ENCODE peak calls at places on chromosomes 3 and 15, in six cellular contexts. One of them, this sample, is unnamed.

GRCh38 chr3:189276481-189277190 is 104.9 kb downstream of the TPRG1 start:
- DNase-seq in MM.1S: no peak
- DNase-seq in SK-N-SH: no peak
- DNase-seq in neural progenitor cell: no peak
- DNase-seq in PC-3: peak; percentile 78
- DNase-seq in GM23248: peak; percentile 84
- DNase-seq in this sample: no peak

GRCh38 chr3:62843508-62843907 is 31.7 kb downstream of the CADPS start:
- DNase-seq in SK-N-SH: no peak
- DNase-seq in neural progenitor cell: no peak
- DNase-seq in MM.1S: no peak
- DNase-seq in GM23248: no peak
- DNase-seq in PC-3: no peak
- DNase-seq in this sample: no peak

GRCh38 chr15:29792426-29793159 is 29.7 kb downstream of the TJP1 start:
- DNase-seq in SK-N-SH: no peak
- DNase-seq in MM.1S: no peak
- DNase-seq in neural progenitor cell: no peak
- DNase-seq in PC-3: no peak
- DNase-seq in GM23248: no peak
- DNase-seq in this sample: no peak

GRCh38 chr3:52317601-52318000 is 1.5 kb downstream of the DNAH1 start:
- DNase-seq in SK-N-SH: peak; percentile 91
- DNase-seq in neural progenitor cell: peak; percentile 93
- DNase-seq in PC-3: no peak
- DNase-seq in GM23248: peak; percentile 72
- DNase-seq in MM.1S: peak; percentile 20
- DNase-seq in this sample: peak; percentile 94

GRCh38 chr15:43912991-43913927 is 86.5 kb downstream of the WDR76 start:
- DNase-seq in PC-3: peak; percentile 96
- DNase-seq in GM23248: peak; percentile 96
- DNase-seq in MM.1S: no peak
- DNase-seq in SK-N-SH: no peak
- DNase-seq in neural progenitor cell: no peak
- DNase-seq in this sample: no peak

GRCh38 chr3:144053121-144053520 is 81.5 kb downstream of the DIPK2A start:
- DNase-seq in SK-N-SH: no peak
- DNase-seq in PC-3: peak; percentile 91
- DNase-seq in neural progenitor cell: no peak
- DNase-seq in GM23248: peak; percentile 89
- DNase-seq in MM.1S: no peak
- DNase-seq in this sample: no peak

GRCh38 chr15:81029416-81030367 is 29.0 kb downstream of the TLNRD1 start:
- DNase-seq in SK-N-SH: no peak
- DNase-seq in neural progenitor cell: no peak
- DNase-seq in MM.1S: no peak
- DNase-seq in PC-3: peak; percentile 52
- DNase-seq in GM23248: peak; percentile 52
- DNase-seq in this sample: no peak

GRCh38 chr3:160869825-160870224 is 113.8 kb downstream of the PPM1L start:
- DNase-seq in GM23248: no peak
- DNase-seq in SK-N-SH: peak; percentile 20
- DNase-seq in PC-3: peak; percentile 29
- DNase-seq in neural progenitor cell: no peak
- DNase-seq in MM.1S: no peak
- DNase-seq in this sample: no peak

GRCh38 chr3:176974303-176974702 is 223.0 kb downstream of the TBL1XR1 start:
- DNase-seq in GM23248: no peak
- DNase-seq in neural progenitor cell: no peak
- DNase-seq in SK-N-SH: no peak
- DNase-seq in MM.1S: no peak
- DNase-seq in PC-3: peak; percentile 16
- DNase-seq in this sample: no peak

GRCh38 chr3:132283440-132283839 is 33.8 kb upstream of the ACP3 start:
- DNase-seq in GM23248: peak; percentile 28
- DNase-seq in PC-3: no peak
- DNase-seq in neural progenitor cell: no peak
- DNase-seq in SK-N-SH: no peak
- DNase-seq in MM.1S: peak; percentile 15
- DNase-seq in this sample: peak; percentile 34

GRCh38 chr15:40320931-40321371 is 2.5 kb upstream of the INAFM2 start:
- DNase-seq in MM.1S: peak; percentile 84
- DNase-seq in PC-3: peak; percentile 79
- DNase-seq in SK-N-SH: peak; percentile 78
- DNase-seq in neural progenitor cell: peak; percentile 78
- DNase-seq in GM23248: peak; percentile 81
- DNase-seq in this sample: peak; percentile 89

GRCh38 chr15:97959738-97960363 is 652 bp upstream of the ARRDC4 start:
- DNase-seq in GM23248: no peak
- DNase-seq in MM.1S: no peak
- DNase-seq in neural progenitor cell: no peak
- DNase-seq in SK-N-SH: no peak
- DNase-seq in PC-3: no peak
- DNase-seq in this sample: no peak

GRCh38 chr15:77032052-77032646 is 37.2 kb downstream of the PSTPIP1 start:
- DNase-seq in neural progenitor cell: no peak
- DNase-seq in SK-N-SH: peak; percentile 23
- DNase-seq in GM23248: no peak
- DNase-seq in MM.1S: no peak
- DNase-seq in PC-3: no peak
- DNase-seq in this sample: no peak

GRCh38 chr3:9036327-9037112 is 73.2 kb upstream of the RAD18 start:
- DNase-seq in MM.1S: no peak
- DNase-seq in neural progenitor cell: no peak
- DNase-seq in PC-3: no peak
- DNase-seq in SK-N-SH: peak; percentile 54
- DNase-seq in GM23248: peak; percentile 68
- DNase-seq in this sample: no peak

GRCh38 chr15:82571722-82572222 is 31.5 kb upstream of the RPS17 start:
- DNase-seq in GM23248: peak; percentile 94
- DNase-seq in MM.1S: no peak
- DNase-seq in neural progenitor cell: peak; percentile 76
- DNase-seq in SK-N-SH: peak; percentile 80
- DNase-seq in PC-3: peak; percentile 56
- DNase-seq in this sample: peak; percentile 78

GRCh38 chr3:52039846-52040245 is 16.5 kb downstream of the DUSP7 start:
- DNase-seq in MM.1S: no peak
- DNase-seq in neural progenitor cell: peak; percentile 78
- DNase-seq in PC-3: no peak
- DNase-seq in SK-N-SH: no peak
- DNase-seq in GM23248: no peak
- DNase-seq in this sample: no peak

GRCh38 chr15:80343610-80344009 is 60.6 kb upstream of the ARNT2 start:
- DNase-seq in PC-3: no peak
- DNase-seq in SK-N-SH: no peak
- DNase-seq in MM.1S: no peak
- DNase-seq in neural progenitor cell: no peak
- DNase-seq in GM23248: no peak
- DNase-seq in this sample: no peak

GRCh38 chr3:4290272-4290893 is 12.8 kb upstream of the SETMAR start:
- DNase-seq in neural progenitor cell: peak; percentile 30
- DNase-seq in SK-N-SH: peak; percentile 32
- DNase-seq in MM.1S: peak; percentile 49
- DNase-seq in GM23248: peak; percentile 48
- DNase-seq in PC-3: peak; percentile 74
- DNase-seq in this sample: peak; percentile 55

GRCh38 chr15:38297623-38298388 is 45.2 kb downstream of the SPRED1 start:
- DNase-seq in MM.1S: no peak
- DNase-seq in GM23248: no peak
- DNase-seq in PC-3: peak; percentile 80
- DNase-seq in neural progenitor cell: no peak
- DNase-seq in SK-N-SH: no peak
- DNase-seq in this sample: no peak

GRCh38 chr3:78154521-78155186 is 1114.8 kb downstream of the ROBO2 start:
- DNase-seq in MM.1S: no peak
- DNase-seq in GM23248: no peak
- DNase-seq in neural progenitor cell: no peak
- DNase-seq in SK-N-SH: no peak
- DNase-seq in PC-3: no peak
- DNase-seq in this sample: no peak

GRCh38 chr3:32399030-32399620 is 7.5 kb downstream of the CMTM7 start:
- DNase-seq in PC-3: peak; percentile 88
- DNase-seq in neural progenitor cell: peak; percentile 74
- DNase-seq in MM.1S: peak; percentile 67
- DNase-seq in GM23248: peak; percentile 72
- DNase-seq in SK-N-SH: peak; percentile 52
- DNase-seq in this sample: peak; percentile 85

GRCh38 chr3:67067251-67067650 is 69.1 kb downstream of the KBTBD8 start:
- DNase-seq in GM23248: no peak
- DNase-seq in neural progenitor cell: no peak
- DNase-seq in SK-N-SH: no peak
- DNase-seq in MM.1S: peak; percentile 13
- DNase-seq in PC-3: no peak
- DNase-seq in this sample: no peak

GRCh38 chr15:78080088-78080460 is 2.6 kb upstream of the TBC1D2B start:
- DNase-seq in GM23248: no peak
- DNase-seq in MM.1S: no peak
- DNase-seq in PC-3: no peak
- DNase-seq in SK-N-SH: no peak
- DNase-seq in neural progenitor cell: no peak
- DNase-seq in this sample: no peak

GRCh38 chr3:125300416-125300815 is 74.7 kb downstream of the ZNF148 start:
- DNase-seq in SK-N-SH: no peak
- DNase-seq in MM.1S: no peak
- DNase-seq in GM23248: peak; percentile 89
- DNase-seq in PC-3: peak; percentile 71
- DNase-seq in neural progenitor cell: no peak
- DNase-seq in this sample: no peak
- TF ChIP-seq EZH2phosphoT487 in SK-N-SH: no peak
- TF ChIP-seq EZH2phosphoT487 in MM.1S: no peak
- TF ChIP-seq EZH2phosphoT487 in GM23248: no peak
- TF ChIP-seq EZH2phosphoT487 in PC-3: no peak
- TF ChIP-seq EZH2phosphoT487 in neural progenitor cell: no peak
- TF ChIP-seq EZH2phosphoT487 in this sample: no peak

GRCh38 chr3:127002195-127003174 is 19.6 kb downstream of the PLXNA1 start:
- DNase-seq in GM23248: peak; percentile 94
- DNase-seq in MM.1S: no peak
- DNase-seq in neural progenitor cell: peak; percentile 94
- DNase-seq in SK-N-SH: peak; percentile 97
- DNase-seq in PC-3: no peak
- DNase-seq in this sample: peak; percentile 95
- TF ChIP-seq EZH2phosphoT487 in GM23248: no peak
- TF ChIP-seq EZH2phosphoT487 in MM.1S: no peak
- TF ChIP-seq EZH2phosphoT487 in neural progenitor cell: no peak
- TF ChIP-seq EZH2phosphoT487 in SK-N-SH: no peak
- TF ChIP-seq EZH2phosphoT487 in PC-3: no peak
- TF ChIP-seq EZH2phosphoT487 in this sample: no peak

DNA sequence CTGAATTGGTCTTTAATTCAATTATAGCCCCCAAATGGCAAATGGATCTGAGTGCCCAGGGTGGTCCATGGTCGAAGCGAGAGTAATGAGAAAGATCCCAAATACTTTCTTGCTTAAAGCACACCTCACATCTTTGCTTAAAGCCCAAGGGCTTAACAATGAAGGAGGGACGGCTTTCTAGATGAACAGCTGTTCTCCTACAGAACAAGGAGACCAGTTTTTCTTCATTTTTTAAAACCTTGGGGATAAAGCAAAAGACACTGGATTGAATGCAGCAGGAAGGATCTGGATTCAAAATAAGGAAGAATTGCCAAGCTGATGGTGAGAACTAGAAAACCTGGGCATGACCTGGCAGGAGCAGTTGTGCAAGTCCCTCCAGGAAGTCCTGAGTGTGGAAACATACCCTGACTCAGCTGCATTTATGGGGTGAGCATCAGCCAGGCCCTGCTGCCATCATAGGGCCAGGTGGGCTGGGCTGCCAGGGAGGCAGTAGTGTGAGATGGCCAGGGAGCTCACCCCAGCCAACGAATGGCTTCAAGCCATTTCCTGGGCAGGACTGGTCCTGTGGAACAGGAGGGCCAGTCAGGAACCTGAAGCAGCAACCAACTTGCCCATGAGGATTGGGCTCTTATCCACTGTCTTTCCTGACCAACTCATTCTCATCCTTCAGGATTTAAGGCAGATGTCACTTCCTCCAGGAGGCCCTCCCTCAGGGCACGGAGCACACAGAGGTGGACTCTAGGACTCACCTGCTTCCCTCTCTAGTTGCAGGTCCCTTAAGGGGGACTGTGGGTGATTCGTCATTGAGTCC is 18.4 kb upstream of the RHCG start:
- DNase-seq in MM.1S: no peak
- DNase-seq in neural progenitor cell: no peak
- DNase-seq in PC-3: peak; percentile 80
- DNase-seq in SK-N-SH: no peak
- DNase-seq in GM23248: peak; percentile 24
- DNase-seq in this sample: no peak
- TF ChIP-seq EZH2phosphoT487 in MM.1S: no peak
- TF ChIP-seq EZH2phosphoT487 in neural progenitor cell: no peak
- TF ChIP-seq EZH2phosphoT487 in PC-3: no peak
- TF ChIP-seq EZH2phosphoT487 in SK-N-SH: no peak
- TF ChIP-seq EZH2phosphoT487 in GM23248: no peak
- TF ChIP-seq EZH2phosphoT487 in this sample: no peak

GRCh38 chr3:90010341-90010740 is 902.9 kb downstream of the EPHA3 start:
- DNase-seq in MM.1S: no peak
- DNase-seq in SK-N-SH: no peak
- DNase-seq in neural progenitor cell: peak; percentile 26
- DNase-seq in GM23248: peak; percentile 57
- DNase-seq in PC-3: peak; percentile 49
- DNase-seq in this sample: peak; percentile 55

GRCh38 chr3:90005448-90005847 is 898.0 kb downstream of the EPHA3 start:
- DNase-seq in GM23248: no peak
- DNase-seq in SK-N-SH: no peak
- DNase-seq in MM.1S: peak; percentile 89
- DNase-seq in PC-3: no peak
- DNase-seq in neural progenitor cell: no peak
- DNase-seq in this sample: no peak

GRCh38 chr3:90011136-90011535 is 903.7 kb downstream of the EPHA3 start:
- DNase-seq in SK-N-SH: no peak
- DNase-seq in neural progenitor cell: no peak
- DNase-seq in MM.1S: no peak
- DNase-seq in PC-3: no peak
- DNase-seq in GM23248: no peak
- DNase-seq in this sample: no peak

GRCh38 chr3:90011596-90011995 is 904.2 kb downstream of the EPHA3 start:
- DNase-seq in GM23248: no peak
- DNase-seq in PC-3: no peak
- DNase-seq in MM.1S: no peak
- DNase-seq in SK-N-SH: no peak
- DNase-seq in neural progenitor cell: no peak
- DNase-seq in this sample: no peak

DNA sequence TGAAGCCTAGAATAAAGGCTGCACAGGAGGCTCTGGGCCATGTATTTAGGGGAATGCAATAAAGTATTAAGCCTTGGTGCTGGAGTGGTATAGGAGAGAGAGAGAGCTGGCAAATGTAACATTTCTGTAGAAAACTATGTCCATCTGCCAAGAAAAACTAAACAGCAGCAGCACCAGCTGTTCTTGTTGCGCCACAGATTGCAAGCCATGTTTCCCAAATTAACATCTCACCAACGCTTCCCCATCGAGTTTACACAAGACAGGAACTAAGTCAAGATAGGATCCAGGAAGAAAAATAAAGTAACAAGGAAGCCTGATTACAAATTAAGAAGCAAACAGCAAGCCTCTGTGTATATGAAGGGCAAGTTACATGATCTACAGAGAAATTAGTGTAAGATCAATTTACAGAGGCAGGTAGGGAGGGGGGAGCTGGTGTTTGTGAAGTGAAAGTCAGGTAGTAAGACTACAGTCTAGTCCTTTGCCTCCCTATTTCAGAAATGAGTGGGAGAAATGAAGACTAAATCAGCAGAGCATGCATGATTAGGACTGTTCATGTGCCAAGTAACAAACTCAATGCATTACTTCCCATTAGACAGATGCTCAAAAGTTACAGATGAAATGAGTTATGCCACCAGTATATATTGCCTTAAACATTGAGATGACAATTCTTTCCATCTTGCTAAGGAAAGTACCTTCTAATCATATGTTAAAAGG is 900.5 kb downstream of the EPHA3 start:
- DNase-seq in MM.1S: no peak
- DNase-seq in SK-N-SH: no peak
- DNase-seq in GM23248: no peak
- DNase-seq in PC-3: no peak
- DNase-seq in neural progenitor cell: no peak
- DNase-seq in this sample: no peak
- TF ChIP-seq EZH2phosphoT487 in MM.1S: no peak
- TF ChIP-seq EZH2phosphoT487 in SK-N-SH: no peak
- TF ChIP-seq EZH2phosphoT487 in GM23248: no peak
- TF ChIP-seq EZH2phosphoT487 in PC-3: no peak
- TF ChIP-seq EZH2phosphoT487 in neural progenitor cell: no peak
- TF ChIP-seq EZH2phosphoT487 in this sample: no peak